ENCODE peak calls at places on chromosomes 3 and 15, in four cellular contexts. J is GM12878, C is IMR-90, S is K562. U is an unnamed sample.

GRCh38 chr3:194985031-194985578 is 285.9 kb downstream of the XXYLT1 start:
- DNase-seq in J (no peak), C (peak), S (peak), U (no peak)

GRCh38 chr3:55330355-55330754 is 156.8 kb downstream of the WNT5A start:
- DNase-seq in C (peak), S (no peak), J (no peak), U (no peak)

GRCh38 chr3:143951351-143951971 is 20.2 kb upstream of the DIPK2A start:
- DNase-seq in S (peak), C (peak), J (no peak), U (peak)

GRCh38 chr3:119469378-119470189 is 821 bp downstream of the POGLUT1 start:
- DNase-seq in C (peak), J (peak), S (no peak), U (peak)

GRCh38 chr3:177673105-177673804 is 476.0 kb upstream of the TBL1XR1 start:
- DNase-seq in J (no peak), C (peak), S (no peak), U (peak)

GRCh38 chr15:60673918-60674558 is 195.1 kb upstream of the ICE2 start:
- DNase-seq in J (no peak), S (no peak), C (peak), U (peak)

GRCh38 chr3:14138109-14138877 is 13.4 kb downstream of the TMEM43 start:
- DNase-seq in C (no peak), J (no peak), S (no peak), U (no peak)

GRCh38 chr3:154615451-154615850 is 185.5 kb upstream of the GPR149 start:
- DNase-seq in S (no peak), J (no peak), C (no peak), U (no peak)

GRCh38 chr3:81173514-81173913 is 587.9 kb downstream of the GBE1 start:
- DNase-seq in S (no peak), C (no peak), J (no peak), U (peak)

GRCh38 chr3:170689218-170689874 is 103.5 kb upstream of the SLC7A14 start:
- DNase-seq in C (peak), J (no peak), S (no peak), U (peak)

GRCh38 chr3:10774129-10774670 is 41.8 kb upstream of the SLC6A11 start:
- DNase-seq in J (no peak), C (no peak), S (no peak), U (no peak)

GRCh38 chr3:87793322-87793877 is 265.4 kb downstream of the CGGBP1 start:
- DNase-seq in J (no peak), S (peak), C (no peak), U (no peak)

GRCh38 chr3:170553788-170554620 is 31.9 kb downstream of the SLC7A14 start:
- DNase-seq in S (no peak), J (no peak), C (peak), U (peak)

GRCh38 chr3:61239871-61240270 is 11.4 kb downstream of the FHIT start:
- DNase-seq in J (no peak), C (no peak), S (no peak), U (peak)

DNA sequence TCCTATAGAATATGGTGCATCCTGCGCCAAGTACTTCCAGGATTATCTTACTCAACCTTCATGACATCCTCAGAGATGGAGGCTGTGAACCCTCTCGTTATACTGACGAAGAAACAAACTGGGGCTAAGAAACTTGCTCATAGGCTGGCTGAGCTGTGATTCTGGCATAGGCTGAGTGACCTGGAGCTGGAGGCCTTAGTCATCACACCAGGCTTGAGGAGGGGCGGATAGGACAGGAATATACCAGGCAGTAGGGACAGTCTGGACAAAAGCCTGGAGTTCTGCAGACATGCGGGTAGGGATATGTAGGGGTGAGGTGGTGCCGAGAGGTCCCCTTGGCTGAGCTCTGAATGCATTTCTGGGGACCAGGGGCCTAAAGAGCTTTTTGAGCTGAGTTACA is 18.1 kb downstream of the HEMK1 start:
- DNase-seq in C (peak), S (no peak), J (no peak), U (no peak)
- H3K27ac ChIP-seq in C (no peak), S (peak), J (no peak), U (no peak)

GRCh38 chr3:100796556-100796955 is 87.3 kb downstream of the TFG start:
- DNase-seq in S (no peak), J (peak), C (peak), U (peak)
- TF ChIP-seq FOS in S (no peak), J (no peak), C (no peak), U (no peak)

DNA sequence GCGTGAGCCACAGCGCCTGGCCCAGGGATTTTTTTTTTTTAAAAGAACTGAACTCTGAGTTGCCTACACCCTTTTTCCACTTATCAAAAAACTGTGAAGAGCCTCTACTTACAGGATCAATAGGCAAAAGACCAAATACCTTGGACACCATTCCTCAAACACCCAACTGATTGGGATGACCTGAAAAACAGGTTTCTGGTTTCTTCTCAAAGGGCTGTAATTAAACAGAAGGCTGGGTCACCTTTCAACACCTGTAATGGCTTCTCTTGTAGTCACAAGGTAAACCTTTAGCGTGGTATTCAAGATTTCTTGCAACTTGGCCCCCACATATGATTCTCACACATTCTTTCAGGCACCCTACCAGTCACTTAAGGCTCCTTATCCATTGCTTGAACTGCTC is 38.4 kb upstream of the PLXND1 start:
- DNase-seq in J (no peak), S (no peak), C (no peak), U (no peak)
- H3K27ac ChIP-seq in J (no peak), S (no peak), C (no peak), U (no peak)

DNA sequence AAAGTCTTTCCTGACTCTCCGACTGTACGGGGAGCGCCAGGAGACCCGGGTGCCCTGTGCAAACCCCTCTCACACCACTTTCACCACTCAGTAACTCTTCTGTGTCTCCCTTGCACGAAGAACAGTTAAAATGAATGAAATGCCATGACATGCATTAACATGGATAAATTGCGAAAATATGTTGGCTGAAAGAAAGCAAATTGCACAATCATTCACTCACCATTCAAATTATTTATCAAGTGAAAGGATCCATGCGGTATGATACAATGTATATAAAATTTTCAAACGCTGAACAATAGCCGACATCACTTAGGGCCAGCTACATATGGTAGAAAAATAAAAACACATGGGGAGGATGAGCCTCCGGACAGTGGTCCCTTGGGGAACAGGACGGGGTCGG is 46.0 kb downstream of the SLC12A8 start:
- DNase-seq in S (no peak), C (peak), J (no peak), U (no peak)
- TF ChIP-seq FOS in S (no peak), C (no peak), J (no peak), U (no peak)

DNA sequence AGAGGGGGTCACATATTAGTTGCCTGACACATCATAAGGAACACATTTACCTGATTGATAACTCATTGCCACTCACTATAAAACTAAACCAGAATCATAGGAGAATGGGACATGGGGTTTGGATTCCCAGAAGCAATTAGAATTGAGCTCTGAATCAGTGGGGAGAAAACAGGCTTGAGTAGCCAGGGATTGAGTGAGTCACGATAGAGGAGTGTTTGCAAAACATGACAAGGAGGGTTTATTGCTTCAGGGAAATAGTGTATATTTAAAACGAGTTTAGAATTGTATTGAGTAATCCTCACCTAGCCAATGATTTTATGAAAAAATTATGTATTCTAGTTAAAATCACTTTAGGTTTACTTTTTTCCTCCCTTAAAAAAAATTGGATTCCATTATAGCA is 101.2 kb upstream of the THRB start:
- DNase-seq in J (no peak), C (no peak), S (no peak), U (no peak)
- H3K27ac ChIP-seq in J (no peak), C (no peak), S (no peak), U (no peak)

GRCh38 chr3:41898631-41899030 is 63.3 kb downstream of the ULK4 start:
- DNase-seq in S (no peak), C (no peak), J (no peak), U (no peak)

DNA sequence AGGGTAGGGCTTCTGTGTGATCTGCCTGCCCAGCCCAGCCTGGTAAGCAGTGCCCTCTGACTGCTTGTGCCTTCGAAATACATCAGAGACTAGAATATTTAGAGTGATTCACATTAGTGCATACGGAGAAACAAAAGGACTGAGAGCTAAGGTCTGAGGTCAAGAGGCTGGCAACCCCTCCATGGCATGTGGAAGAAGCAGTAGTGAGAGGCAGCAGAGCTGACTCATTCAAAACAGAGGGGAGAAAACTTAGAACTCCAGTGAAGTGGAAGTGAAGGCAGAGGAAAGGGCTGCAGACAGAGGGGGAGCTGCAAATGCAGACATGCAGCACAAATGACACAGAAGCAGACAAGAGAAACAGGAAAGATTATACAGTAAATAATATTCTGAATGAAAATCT is 61.6 kb downstream of the ULK4 start:
- DNase-seq in S (no peak), C (peak), J (no peak), U (peak)
- TF ChIP-seq FOS in S (no peak), C (no peak), J (no peak), U (peak)

DNA sequence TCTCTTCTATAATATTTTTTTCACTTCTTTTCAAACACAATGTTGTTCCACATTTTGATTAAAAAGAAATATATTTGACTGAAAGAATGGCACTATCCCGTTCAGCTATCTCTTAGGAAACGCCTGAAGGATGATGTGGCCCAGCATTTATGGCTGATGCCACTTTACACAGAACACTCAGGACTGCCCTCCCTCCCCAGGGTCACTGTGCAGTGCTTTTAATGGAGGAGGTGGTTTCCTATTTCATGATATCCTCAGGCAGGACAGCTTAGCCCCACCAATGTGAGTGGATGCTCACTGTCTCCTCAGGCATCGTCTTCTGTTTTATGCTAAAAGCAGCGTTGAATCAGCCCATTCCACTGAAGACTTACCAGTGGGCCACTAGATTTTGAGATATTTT is 135.9 kb downstream of the KCNAB1 start:
- DNase-seq in J (no peak), S (no peak), C (no peak), U (peak)
- H3K27ac ChIP-seq in J (no peak), S (no peak), C (no peak), U (no peak)

U was measured in endothelial cell of umbilical vein.